ENCODE peak calls at places on chromosomes 5 and 9, in five cellular contexts. One of them, this sample, is unnamed.

GRCh38 chr5:143063175-143063970 is 293.2 kb downstream of the ARHGAP26 start:
- DNase-seq in iris pigment epithelial cell: no peak
- DNase-seq in iPS DF 6.9: no peak
- DNase-seq in HTR-8/SVneo: no peak
- DNase-seq in dermis blood vessel endothelial cell: no peak
- DNase-seq in this sample: peak; percentile 45

GRCh38 chr5:162323471-162323870 is 255.9 kb downstream of the GABRG2 start:
- DNase-seq in dermis blood vessel endothelial cell: no peak
- DNase-seq in HTR-8/SVneo: peak; percentile 0
- DNase-seq in iPS DF 6.9: no peak
- DNase-seq in iris pigment epithelial cell: no peak
- DNase-seq in this sample: no peak

GRCh38 chr9:136578915-136579637 is 33.2 kb upstream of the NOTCH1 start:
- DNase-seq in iPS DF 6.9: no peak
- DNase-seq in dermis blood vessel endothelial cell: no peak
- DNase-seq in HTR-8/SVneo: no peak
- DNase-seq in iris pigment epithelial cell: no peak
- DNase-seq in this sample: no peak

GRCh38 chr5:169174923-169175322 is 126.0 kb downstream of the SLIT3 start:
- DNase-seq in iris pigment epithelial cell: no peak
- DNase-seq in HTR-8/SVneo: no peak
- DNase-seq in dermis blood vessel endothelial cell: no peak
- DNase-seq in iPS DF 6.9: no peak
- DNase-seq in this sample: no peak

GRCh38 chr5:61162832-61163567 is 732 bp upstream of the SMIM15 start:
- DNase-seq in iPS DF 6.9: no peak
- DNase-seq in dermis blood vessel endothelial cell: peak; percentile 28
- DNase-seq in HTR-8/SVneo: peak; percentile 24
- DNase-seq in iris pigment epithelial cell: peak; percentile 36
- DNase-seq in this sample: peak; percentile 28

GRCh38 chr9:36903541-36904435 is 130.3 kb downstream of the PAX5 start:
- DNase-seq in dermis blood vessel endothelial cell: peak; percentile 88
- DNase-seq in iPS DF 6.9: no peak
- DNase-seq in iris pigment epithelial cell: peak; percentile 92
- DNase-seq in HTR-8/SVneo: peak; percentile 68
- DNase-seq in this sample: no peak

GRCh38 chr9:650362-650761 is 191.1 kb upstream of the DMRT1 start:
- DNase-seq in iris pigment epithelial cell: peak; percentile 24
- DNase-seq in HTR-8/SVneo: no peak
- DNase-seq in iPS DF 6.9: no peak
- DNase-seq in dermis blood vessel endothelial cell: peak; percentile 36
- DNase-seq in this sample: no peak

GRCh38 chr9:27094640-27095039 is 14.4 kb upstream of the TEK start:
- DNase-seq in HTR-8/SVneo: no peak
- DNase-seq in iPS DF 6.9: no peak
- DNase-seq in dermis blood vessel endothelial cell: peak; percentile 75
- DNase-seq in iris pigment epithelial cell: peak; percentile 66
- DNase-seq in this sample: no peak

GRCh38 chr9:123656565-123656964 is 273.4 kb downstream of the DENND1A start:
- DNase-seq in dermis blood vessel endothelial cell: no peak
- DNase-seq in HTR-8/SVneo: no peak
- DNase-seq in iPS DF 6.9: no peak
- DNase-seq in iris pigment epithelial cell: peak; percentile 45
- DNase-seq in this sample: no peak

GRCh38 chr5:56012281-56012963 is 17.7 kb upstream of the IL6ST start:
- DNase-seq in HTR-8/SVneo: no peak
- DNase-seq in dermis blood vessel endothelial cell: peak; percentile 32
- DNase-seq in iris pigment epithelial cell: peak; percentile 76
- DNase-seq in iPS DF 6.9: no peak
- DNase-seq in this sample: no peak

GRCh38 chr9:16331527-16331926 is 538.9 kb downstream of the BNC2 start:
- DNase-seq in HTR-8/SVneo: no peak
- DNase-seq in dermis blood vessel endothelial cell: no peak
- DNase-seq in iPS DF 6.9: no peak
- DNase-seq in iris pigment epithelial cell: no peak
- DNase-seq in this sample: no peak

GRCh38 chr5:41148448-41148847 is 64.9 kb downstream of the C6 start:
- DNase-seq in iris pigment epithelial cell: no peak
- DNase-seq in dermis blood vessel endothelial cell: no peak
- DNase-seq in iPS DF 6.9: no peak
- DNase-seq in HTR-8/SVneo: no peak
- DNase-seq in this sample: no peak

GRCh38 chr9:69376651-69377050 is 51.6 kb downstream of the ENTREP1 start:
- DNase-seq in HTR-8/SVneo: peak; percentile 29
- DNase-seq in iris pigment epithelial cell: peak; percentile 85
- DNase-seq in iPS DF 6.9: no peak
- DNase-seq in dermis blood vessel endothelial cell: peak; percentile 76
- DNase-seq in this sample: no peak

GRCh38 chr5:121630402-121630801 is 221.3 kb upstream of the FTMT start:
- DNase-seq in HTR-8/SVneo: no peak
- DNase-seq in iris pigment epithelial cell: peak; percentile 7
- DNase-seq in dermis blood vessel endothelial cell: peak; percentile 1
- DNase-seq in iPS DF 6.9: no peak
- DNase-seq in this sample: peak; percentile 1

GRCh38 chr9:113228130-113228665 is 6.9 kb downstream of the SLC31A1 start:
- DNase-seq in iris pigment epithelial cell: no peak
- DNase-seq in iPS DF 6.9: no peak
- DNase-seq in dermis blood vessel endothelial cell: no peak
- DNase-seq in HTR-8/SVneo: no peak
- DNase-seq in this sample: no peak

GRCh38 chr5:83471405-83472212 is at the start of gene VCAN:
- DNase-seq in dermis blood vessel endothelial cell: peak; percentile 12
- DNase-seq in HTR-8/SVneo: no peak
- DNase-seq in iris pigment epithelial cell: peak; percentile 87
- DNase-seq in iPS DF 6.9: no peak
- DNase-seq in this sample: peak; percentile 69

GRCh38 chr5:127425868-127426267 is 91.6 kb upstream of the PRRC1 start:
- DNase-seq in iris pigment epithelial cell: no peak
- DNase-seq in dermis blood vessel endothelial cell: no peak
- DNase-seq in iPS DF 6.9: no peak
- DNase-seq in HTR-8/SVneo: no peak
- DNase-seq in this sample: no peak

GRCh38 chr9:12884736-12885395 is 110.0 kb downstream of the LURAP1L start:
- DNase-seq in iris pigment epithelial cell: peak; percentile 87
- DNase-seq in HTR-8/SVneo: peak; percentile 13
- DNase-seq in iPS DF 6.9: peak; percentile 4
- DNase-seq in dermis blood vessel endothelial cell: peak; percentile 71
- DNase-seq in this sample: peak; percentile 51

GRCh38 chr5:93746406-93747056 is 5.1 kb upstream of the POU5F2 start:
- DNase-seq in iPS DF 6.9: no peak
- DNase-seq in HTR-8/SVneo: no peak
- DNase-seq in iris pigment epithelial cell: peak; percentile 68
- DNase-seq in dermis blood vessel endothelial cell: no peak
- DNase-seq in this sample: no peak

GRCh38 chr5:174825587-174825986 is 101.2 kb downstream of the MSX2 start:
- DNase-seq in iris pigment epithelial cell: peak; percentile 5
- DNase-seq in iPS DF 6.9: no peak
- DNase-seq in dermis blood vessel endothelial cell: no peak
- DNase-seq in HTR-8/SVneo: peak; percentile 35
- DNase-seq in this sample: no peak

GRCh38 chr5:148909001-148909400 is 82.6 kb downstream of the ADRB2 start:
- DNase-seq in iPS DF 6.9: no peak
- DNase-seq in HTR-8/SVneo: no peak
- DNase-seq in iris pigment epithelial cell: peak; percentile 67
- DNase-seq in dermis blood vessel endothelial cell: peak; percentile 84
- DNase-seq in this sample: no peak

GRCh38 chr5:5941486-5941885 is 436.9 kb downstream of the MED10 start:
- DNase-seq in iPS DF 6.9: no peak
- DNase-seq in HTR-8/SVneo: no peak
- DNase-seq in iris pigment epithelial cell: no peak
- DNase-seq in dermis blood vessel endothelial cell: no peak
- DNase-seq in this sample: no peak

GRCh38 chr5:151222769-151223446 is 984 bp downstream of the CCDC69 start:
- DNase-seq in dermis blood vessel endothelial cell: no peak
- DNase-seq in iPS DF 6.9: no peak
- DNase-seq in HTR-8/SVneo: no peak
- DNase-seq in iris pigment epithelial cell: peak; percentile 14
- DNase-seq in this sample: no peak

GRCh38 chr5:138955013-138955660 is 80.0 kb upstream of the LRRTM2 start:
- DNase-seq in dermis blood vessel endothelial cell: no peak
- DNase-seq in HTR-8/SVneo: no peak
- DNase-seq in iris pigment epithelial cell: no peak
- DNase-seq in iPS DF 6.9: no peak
- DNase-seq in this sample: peak; percentile 88

This sample was measured in NCI-H510A treated with DMSO at 0.1 percent for 48 hours.